ENCODE peak calls at places on chromosome 19, in eight cellular contexts. B, X, M, A, P, O, E and Q are unnamed samples.

GRCh38 chr19:50417850-50418185 is 920 bp upstream of the SPIB start:
- DNase-seq in P (no peak), X (no peak), O (no peak), B (no peak), M (no peak), E (no peak), A (no peak), Q (no peak)

GRCh38 chr19:8445488-8446001 is 770 bp downstream of the HNRNPM start:
- DNase-seq in P (peak; percentile 45), M (peak; percentile 56), X (no peak), A (peak; percentile 28), B (no peak), O (peak; percentile 60), E (peak; percentile 26), Q (no peak)

GRCh38 chr19:6997679-6998445 is 23.4 kb downstream of the MBD3L2B start:
- DNase-seq in P (no peak), O (peak; percentile 70), A (peak; percentile 18), B (no peak), E (no peak), M (no peak), X (no peak), Q (no peak)

GRCh38 chr19:48568345-48568886 is 16.4 kb downstream of the SULT2B1 start:
- DNase-seq in O (peak; percentile 95), E (peak; percentile 72), P (peak; percentile 93), A (peak; percentile 87), M (peak; percentile 89), X (peak; percentile 81), B (peak; percentile 89), Q (no peak)

GRCh38 chr19:10132848-10133350 is 13.2 kb upstream of the EIF3G start:
- DNase-seq in P (no peak), X (no peak), O (no peak), M (no peak), B (no peak), E (no peak), A (no peak), Q (no peak)

GRCh38 chr19:36215276-36216171 is 618 bp downstream of the ZNF146 start:
- DNase-seq in O (peak; percentile 9), X (no peak), M (no peak), E (no peak), A (peak; percentile 53), B (peak; percentile 60), P (peak; percentile 60), Q (no peak)

GRCh38 chr19:10104665-10105221 is 1.4 kb upstream of the PPAN start:
- DNase-seq in B (no peak), M (no peak), A (no peak), P (no peak), O (no peak), X (no peak), E (no peak), Q (no peak)

GRCh38 chr19:17107546-17108452 is 32.2 kb downstream of the MYO9B start:
- DNase-seq in M (peak; percentile 92), X (peak; percentile 99), O (peak; percentile 98), A (peak; percentile 97), P (peak; percentile 95), E (peak; percentile 99), B (peak; percentile 99), Q (peak; percentile 83)

GRCh38 chr19:7257148-7258041 is 36.8 kb downstream of the INSR start:
- DNase-seq in M (no peak), A (peak; percentile 87), B (no peak), P (peak; percentile 77), O (peak; percentile 87), X (no peak), E (peak; percentile 72), Q (no peak)

GRCh38 chr19:12786149-12786870 is 5.0 kb upstream of the JUNB start:
- DNase-seq in E (no peak), B (no peak), P (no peak), O (no peak), M (no peak), X (no peak), A (no peak), Q (no peak)

GRCh38 chr19:38270587-38271167 is 6.3 kb downstream of the SPINT2 start:
- DNase-seq in E (peak; percentile 96), B (peak; percentile 75), X (no peak), A (no peak), O (peak; percentile 86), M (no peak), P (no peak), Q (no peak)

GRCh38 chr19:45477713-45478453 is 10.1 kb downstream of the FOSB start:
- DNase-seq in B (no peak), M (no peak), X (no peak), A (no peak), E (no peak), O (peak; percentile 55), P (no peak), Q (no peak)